ENCODE peak calls at places on chromosome 13, in six cellular contexts. G is NCI-H1930, S is GM04504, Z is HTR-8/SVneo, P is ELR, Q is HT1080. W is an unnamed sample.

GRCh38 chr13:36082396-36082795 is 48.8 kb downstream of the DCLK1 start:
- DNase-seq in G (no peak), S (no peak), Z (no peak), P (no peak), Q (no peak), W (no peak)

GRCh38 chr13:36362914-36363313 is 16.7 kb upstream of the SPART start:
- DNase-seq in G (no peak), S (no peak), Z (no peak), P (no peak), Q (no peak), W (no peak)

GRCh38 chr13:46035066-46035465 is 17.5 kb downstream of the ZC3H13 start:
- DNase-seq in G (no peak), S (no peak), Z (no peak), P (no peak), Q (no peak), W (no peak)

GRCh38 chr13:107370036-107370785 is 802.3 kb upstream of the ARGLU1 start:
- DNase-seq in G (no peak), S (peak), Z (no peak), P (peak), Q (peak), W (peak)

GRCh38 chr13:97414392-97414791 is 19.6 kb upstream of the RAP2A start:
- DNase-seq in G (no peak), S (no peak), Z (no peak), P (no peak), Q (no peak), W (no peak)

GRCh38 chr13:38899581-38899980 is 91.0 kb downstream of the STOML3 start:
- DNase-seq in G (no peak), S (no peak), Z (no peak), P (no peak), Q (no peak), W (no peak)

GRCh38 chr13:60356970-60357369 is 40.0 kb upstream of the TDRD3 start:
- DNase-seq in G (no peak), S (no peak), Z (no peak), P (no peak), Q (no peak), W (no peak)

GRCh38 chr13:69857188-69857821 is 250.3 kb upstream of the ATXN8OS start:
- DNase-seq in G (peak), S (no peak), Z (peak), P (peak), Q (peak), W (peak)

GRCh38 chr13:45222919-45223318 is 22.1 kb upstream of the KCTD4 start:
- DNase-seq in G (no peak), S (no peak), Z (no peak), P (no peak), Q (no peak), W (no peak)

GRCh38 chr13:101514695-101515275 is 62.3 kb downstream of the ITGBL1 start:
- DNase-seq in G (peak), S (no peak), Z (no peak), P (peak), Q (peak), W (peak)

GRCh38 chr13:33775339-33776108 is 42.4 kb upstream of the RFC3 start:
- DNase-seq in G (no peak), S (no peak), Z (no peak), P (no peak), Q (no peak), W (no peak)

GRCh38 chr13:65907656-65908441 is 1322.3 kb downstream of the PCDH9 start:
- DNase-seq in G (no peak), S (no peak), Z (no peak), P (peak), Q (peak), W (no peak)

GRCh38 chr13:105220063-105220462 is 1315.4 kb downstream of the EFNB2 start:
- DNase-seq in G (no peak), S (no peak), Z (no peak), P (no peak), Q (no peak), W (no peak)

GRCh38 chr13:39148513-39148961 is 110.3 kb downstream of the NHLRC3 start:
- DNase-seq in G (peak), S (peak), Z (no peak), P (peak), Q (peak), W (peak)

GRCh38 chr13:21762512-21762911 is 91.6 kb downstream of the FGF9 start:
- DNase-seq in G (no peak), S (no peak), Z (no peak), P (no peak), Q (no peak), W (no peak)

GRCh38 chr13:18235172-18235571 is 946.5 kb downstream of the TUBA3C start:
- DNase-seq in G (no peak), S (no peak), Z (no peak), P (no peak), Q (no peak), W (no peak)

GRCh38 chr13:53238241-53238640 is 209.6 kb downstream of the OLFM4 start:
- DNase-seq in G (no peak), S (no peak), Z (no peak), P (no peak), Q (no peak), W (no peak)

GRCh38 chr13:94073006-94073744 is 406.3 kb downstream of the DCT start:
- DNase-seq in G (no peak), S (peak), Z (no peak), P (peak), Q (peak), W (peak)

GRCh38 chr13:51364404-51365008 is 25.0 kb downstream of the SERPINE3 start:
- DNase-seq in G (no peak), S (no peak), Z (no peak), P (peak), Q (peak), W (peak)

GRCh38 chr13:111396457-111396856 is 76.0 kb downstream of the TEX29 start:
- DNase-seq in G (no peak), S (no peak), Z (no peak), P (no peak), Q (no peak), W (no peak)

GRCh38 chr13:24272452-24273161 is 36.8 kb upstream of the C1QTNF9 start:
- DNase-seq in G (no peak), S (no peak), Z (no peak), P (no peak), Q (no peak), W (no peak)

GRCh38 chr13:88674841-88675240 is 1003.7 kb downstream of the SLITRK5 start:
- DNase-seq in G (no peak), S (no peak), Z (no peak), P (no peak), Q (no peak), W (no peak)

W was measured in ACHN.